ENCODE peak calls at places on chromosome 18, in ten cellular contexts. One of them, this sample, is unnamed.

GRCh38 chr18:55401638-55402191 is 186.3 kb downstream of the TCF4 start:
- DNase-seq in AG04450: peak
- DNase-seq in AG04449: no peak
- DNase-seq in heart right ventricle: peak
- DNase-seq in foreskin fibroblast: peak
- DNase-seq in lower lobe of right lung: no peak
- DNase-seq in GM23338: peak
- DNase-seq in ascending aorta: no peak
- DNase-seq in NB4: no peak
- DNase-seq in neural crest cell: no peak
- DNase-seq in this sample: peak

GRCh38 chr18:71942433-71942832 is 601.7 kb downstream of the CBLN2 start:
- DNase-seq in ascending aorta: no peak
- DNase-seq in NB4: no peak
- DNase-seq in GM23338: no peak
- DNase-seq in AG04450: no peak
- DNase-seq in AG04449: no peak
- DNase-seq in neural crest cell: no peak
- DNase-seq in heart right ventricle: no peak
- DNase-seq in foreskin fibroblast: no peak
- DNase-seq in lower lobe of right lung: no peak
- DNase-seq in this sample: no peak

GRCh38 chr18:29309352-29309751 is 1132.4 kb upstream of the CDH2 start:
- DNase-seq in AG04450: no peak
- DNase-seq in heart right ventricle: no peak
- DNase-seq in ascending aorta: no peak
- DNase-seq in neural crest cell: no peak
- DNase-seq in AG04449: no peak
- DNase-seq in foreskin fibroblast: no peak
- DNase-seq in NB4: no peak
- DNase-seq in GM23338: no peak
- DNase-seq in lower lobe of right lung: no peak
- DNase-seq in this sample: no peak

GRCh38 chr18:61731693-61732376 is 161.0 kb downstream of the RNF152 start:
- DNase-seq in GM23338: no peak
- DNase-seq in ascending aorta: no peak
- DNase-seq in lower lobe of right lung: no peak
- DNase-seq in AG04449: no peak
- DNase-seq in NB4: no peak
- DNase-seq in AG04450: no peak
- DNase-seq in heart right ventricle: no peak
- DNase-seq in neural crest cell: no peak
- DNase-seq in foreskin fibroblast: no peak
- DNase-seq in this sample: no peak

GRCh38 chr18:9574473-9575115 is 39.8 kb downstream of the PPP4R1 start:
- DNase-seq in heart right ventricle: no peak
- DNase-seq in NB4: no peak
- DNase-seq in neural crest cell: no peak
- DNase-seq in foreskin fibroblast: no peak
- DNase-seq in ascending aorta: no peak
- DNase-seq in lower lobe of right lung: no peak
- DNase-seq in AG04449: no peak
- DNase-seq in GM23338: peak
- DNase-seq in AG04450: no peak
- DNase-seq in this sample: no peak

GRCh38 chr18:31268985-31269406 is 49.0 kb upstream of the DSG1 start:
- DNase-seq in heart right ventricle: no peak
- DNase-seq in AG04449: no peak
- DNase-seq in AG04450: no peak
- DNase-seq in lower lobe of right lung: no peak
- DNase-seq in ascending aorta: no peak
- DNase-seq in foreskin fibroblast: no peak
- DNase-seq in NB4: no peak
- DNase-seq in GM23338: no peak
- DNase-seq in neural crest cell: no peak
- DNase-seq in this sample: no peak

GRCh38 chr18:46215902-46216723 is 111.9 kb downstream of the HAUS1 start:
- DNase-seq in AG04449: no peak
- DNase-seq in lower lobe of right lung: no peak
- DNase-seq in heart right ventricle: peak
- DNase-seq in foreskin fibroblast: no peak
- DNase-seq in neural crest cell: no peak
- DNase-seq in AG04450: no peak
- DNase-seq in ascending aorta: no peak
- DNase-seq in GM23338: no peak
- DNase-seq in NB4: no peak
- DNase-seq in this sample: no peak

GRCh38 chr18:78006805-78007204 is 757.2 kb downstream of the GALR1 start:
- DNase-seq in neural crest cell: peak
- DNase-seq in foreskin fibroblast: no peak
- DNase-seq in AG04450: no peak
- DNase-seq in GM23338: no peak
- DNase-seq in NB4: no peak
- DNase-seq in ascending aorta: no peak
- DNase-seq in lower lobe of right lung: no peak
- DNase-seq in heart right ventricle: no peak
- DNase-seq in AG04449: no peak
- DNase-seq in this sample: no peak

GRCh38 chr18:45402485-45403056 is 212.7 kb upstream of the SLC14A2 start:
- DNase-seq in NB4: no peak
- DNase-seq in AG04449: no peak
- DNase-seq in neural crest cell: no peak
- DNase-seq in lower lobe of right lung: no peak
- DNase-seq in heart right ventricle: no peak
- DNase-seq in ascending aorta: no peak
- DNase-seq in GM23338: no peak
- DNase-seq in AG04450: no peak
- DNase-seq in foreskin fibroblast: peak
- DNase-seq in this sample: no peak

GRCh38 chr18:76429262-76430126 is 65.5 kb downstream of the ZNF516 start:
- DNase-seq in ascending aorta: no peak
- DNase-seq in neural crest cell: no peak
- DNase-seq in heart right ventricle: no peak
- DNase-seq in NB4: no peak
- DNase-seq in lower lobe of right lung: no peak
- DNase-seq in AG04450: no peak
- DNase-seq in AG04449: no peak
- DNase-seq in foreskin fibroblast: no peak
- DNase-seq in GM23338: no peak
- DNase-seq in this sample: no peak

GRCh38 chr18:48565105-48565504 is 26.3 kb downstream of the CTIF start:
- DNase-seq in AG04450: no peak
- DNase-seq in heart right ventricle: no peak
- DNase-seq in ascending aorta: no peak
- DNase-seq in AG04449: no peak
- DNase-seq in lower lobe of right lung: no peak
- DNase-seq in neural crest cell: no peak
- DNase-seq in foreskin fibroblast: no peak
- DNase-seq in GM23338: no peak
- DNase-seq in NB4: no peak
- DNase-seq in this sample: no peak

GRCh38 chr18:42765225-42765624 is 350.3 kb downstream of the RIT2 start:
- DNase-seq in foreskin fibroblast: no peak
- DNase-seq in AG04450: no peak
- DNase-seq in NB4: no peak
- DNase-seq in neural crest cell: no peak
- DNase-seq in heart right ventricle: no peak
- DNase-seq in lower lobe of right lung: no peak
- DNase-seq in AG04449: no peak
- DNase-seq in GM23338: no peak
- DNase-seq in ascending aorta: no peak
- DNase-seq in this sample: no peak

GRCh38 chr18:8858888-8859511 is 153.6 kb downstream of the MTCL1 start:
- DNase-seq in AG04449: peak
- DNase-seq in lower lobe of right lung: no peak
- DNase-seq in neural crest cell: no peak
- DNase-seq in ascending aorta: no peak
- DNase-seq in NB4: no peak
- DNase-seq in AG04450: peak
- DNase-seq in GM23338: no peak
- DNase-seq in heart right ventricle: no peak
- DNase-seq in foreskin fibroblast: peak
- DNase-seq in this sample: no peak

GRCh38 chr18:10164241-10165160 is 250.7 kb downstream of the VAPA start:
- DNase-seq in heart right ventricle: peak
- DNase-seq in NB4: no peak
- DNase-seq in neural crest cell: no peak
- DNase-seq in foreskin fibroblast: no peak
- DNase-seq in AG04450: no peak
- DNase-seq in AG04449: no peak
- DNase-seq in GM23338: no peak
- DNase-seq in lower lobe of right lung: no peak
- DNase-seq in ascending aorta: peak
- DNase-seq in this sample: no peak

GRCh38 chr18:57910817-57911216 is 107.7 kb upstream of the ATP8B1 start:
- DNase-seq in lower lobe of right lung: no peak
- DNase-seq in ascending aorta: no peak
- DNase-seq in GM23338: peak
- DNase-seq in AG04450: no peak
- DNase-seq in NB4: peak
- DNase-seq in neural crest cell: peak
- DNase-seq in AG04449: no peak
- DNase-seq in heart right ventricle: no peak
- DNase-seq in foreskin fibroblast: no peak
- DNase-seq in this sample: no peak
- TF ChIP-seq CTCF in lower lobe of right lung: no peak
- TF ChIP-seq CTCF in ascending aorta: no peak
- TF ChIP-seq CTCF in GM23338: peak
- TF ChIP-seq CTCF in AG04450: peak
- TF ChIP-seq CTCF in NB4: peak
- TF ChIP-seq CTCF in neural crest cell: peak
- TF ChIP-seq CTCF in AG04449: peak
- TF ChIP-seq CTCF in heart right ventricle: no peak
- TF ChIP-seq CTCF in foreskin fibroblast: peak
- TF ChIP-seq CTCF in this sample: no peak

GRCh38 chr18:23056315-23056714 is 79.0 kb upstream of the CABLES1 start:
- DNase-seq in foreskin fibroblast: no peak
- DNase-seq in heart right ventricle: no peak
- DNase-seq in AG04449: no peak
- DNase-seq in neural crest cell: no peak
- DNase-seq in AG04450: no peak
- DNase-seq in lower lobe of right lung: no peak
- DNase-seq in NB4: no peak
- DNase-seq in GM23338: no peak
- DNase-seq in ascending aorta: no peak
- DNase-seq in this sample: no peak

GRCh38 chr18:23049698-23050373 is 85.4 kb upstream of the CABLES1 start:
- DNase-seq in heart right ventricle: no peak
- DNase-seq in NB4: peak
- DNase-seq in lower lobe of right lung: no peak
- DNase-seq in foreskin fibroblast: no peak
- DNase-seq in GM23338: no peak
- DNase-seq in ascending aorta: peak
- DNase-seq in AG04450: no peak
- DNase-seq in AG04449: no peak
- DNase-seq in neural crest cell: no peak
- DNase-seq in this sample: no peak

GRCh38 chr18:23054553-23054952 is 80.7 kb upstream of the CABLES1 start:
- DNase-seq in GM23338: no peak
- DNase-seq in AG04449: no peak
- DNase-seq in AG04450: no peak
- DNase-seq in heart right ventricle: no peak
- DNase-seq in NB4: no peak
- DNase-seq in lower lobe of right lung: no peak
- DNase-seq in ascending aorta: no peak
- DNase-seq in neural crest cell: no peak
- DNase-seq in foreskin fibroblast: no peak
- DNase-seq in this sample: no peak

GRCh38 chr18:23057096-23057495 is 78.2 kb upstream of the CABLES1 start:
- DNase-seq in foreskin fibroblast: no peak
- DNase-seq in neural crest cell: no peak
- DNase-seq in AG04449: no peak
- DNase-seq in lower lobe of right lung: no peak
- DNase-seq in NB4: no peak
- DNase-seq in ascending aorta: no peak
- DNase-seq in AG04450: no peak
- DNase-seq in heart right ventricle: no peak
- DNase-seq in GM23338: no peak
- DNase-seq in this sample: no peak

GRCh38 chr18:23053756-23054457 is 81.4 kb upstream of the CABLES1 start:
- DNase-seq in foreskin fibroblast: no peak
- DNase-seq in ascending aorta: no peak
- DNase-seq in heart right ventricle: no peak
- DNase-seq in lower lobe of right lung: no peak
- DNase-seq in NB4: peak
- DNase-seq in AG04449: no peak
- DNase-seq in GM23338: peak
- DNase-seq in AG04450: no peak
- DNase-seq in neural crest cell: peak
- DNase-seq in this sample: peak
- TF ChIP-seq CTCF in foreskin fibroblast: peak
- TF ChIP-seq CTCF in ascending aorta: no peak
- TF ChIP-seq CTCF in heart right ventricle: no peak
- TF ChIP-seq CTCF in lower lobe of right lung: no peak
- TF ChIP-seq CTCF in NB4: no peak
- TF ChIP-seq CTCF in AG04449: peak
- TF ChIP-seq CTCF in GM23338: peak
- TF ChIP-seq CTCF in AG04450: peak
- TF ChIP-seq CTCF in neural crest cell: peak
- TF ChIP-seq CTCF in this sample: no peak

DNA sequence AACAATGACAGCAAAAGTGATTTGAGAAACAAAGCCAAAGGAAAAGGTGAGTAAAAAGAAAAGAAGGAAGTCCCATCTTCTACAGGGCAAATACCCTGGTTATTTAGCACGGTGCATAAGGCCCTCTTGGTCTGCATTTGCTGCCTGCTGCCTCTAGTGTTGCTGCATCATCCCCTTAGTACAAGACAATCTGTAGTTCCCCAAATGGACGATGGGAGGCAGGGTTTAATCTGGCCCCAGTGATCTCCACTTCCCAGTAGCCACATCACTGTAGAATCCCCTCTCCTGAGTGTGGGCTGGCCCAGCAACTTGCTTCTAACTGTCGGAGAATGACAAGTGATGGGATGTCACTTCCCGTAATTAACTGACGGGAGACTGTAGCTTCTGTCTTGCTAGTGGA is 85.1 kb downstream of the CTAGE1 start:
- DNase-seq in neural crest cell: no peak
- DNase-seq in ascending aorta: no peak
- DNase-seq in NB4: peak
- DNase-seq in lower lobe of right lung: no peak
- DNase-seq in AG04450: no peak
- DNase-seq in foreskin fibroblast: no peak
- DNase-seq in heart right ventricle: no peak
- DNase-seq in GM23338: peak
- DNase-seq in AG04449: no peak
- DNase-seq in this sample: no peak
- TF ChIP-seq CTCF in neural crest cell: peak
- TF ChIP-seq CTCF in ascending aorta: no peak
- TF ChIP-seq CTCF in NB4: peak
- TF ChIP-seq CTCF in lower lobe of right lung: no peak
- TF ChIP-seq CTCF in AG04450: no peak
- TF ChIP-seq CTCF in foreskin fibroblast: peak
- TF ChIP-seq CTCF in heart right ventricle: no peak
- TF ChIP-seq CTCF in GM23338: peak
- TF ChIP-seq CTCF in AG04449: no peak
- TF ChIP-seq CTCF in this sample: no peak

DNA sequence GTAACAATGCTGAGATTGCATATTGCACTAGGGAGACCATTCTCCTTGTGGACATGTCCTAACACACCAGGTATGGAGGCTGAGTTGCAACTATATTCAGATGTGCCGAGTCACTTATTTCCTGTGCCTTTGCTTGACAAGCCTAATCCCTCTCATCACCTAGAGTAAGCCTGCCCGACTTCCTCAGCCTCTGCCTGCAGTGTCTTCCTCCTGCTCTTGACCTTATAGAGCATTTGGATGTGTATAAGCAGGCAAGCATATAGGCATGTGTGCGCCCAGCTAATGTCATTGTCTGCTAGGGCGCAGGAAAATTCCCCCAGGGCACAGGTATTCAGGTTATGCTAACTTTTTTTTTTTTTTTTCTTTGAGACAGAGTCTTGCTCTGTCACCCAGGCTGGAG is 316.9 kb downstream of the CDH2 start:
- DNase-seq in AG04449: no peak
- DNase-seq in GM23338: no peak
- DNase-seq in ascending aorta: no peak
- DNase-seq in foreskin fibroblast: no peak
- DNase-seq in AG04450: no peak
- DNase-seq in heart right ventricle: no peak
- DNase-seq in neural crest cell: no peak
- DNase-seq in NB4: no peak
- DNase-seq in lower lobe of right lung: no peak
- DNase-seq in this sample: no peak
- TF ChIP-seq CTCF in AG04449: no peak
- TF ChIP-seq CTCF in GM23338: no peak
- TF ChIP-seq CTCF in ascending aorta: no peak
- TF ChIP-seq CTCF in foreskin fibroblast: no peak
- TF ChIP-seq CTCF in AG04450: no peak
- TF ChIP-seq CTCF in heart right ventricle: no peak
- TF ChIP-seq CTCF in neural crest cell: no peak
- TF ChIP-seq CTCF in NB4: no peak
- TF ChIP-seq CTCF in lower lobe of right lung: no peak
- TF ChIP-seq CTCF in this sample: no peak

This sample was measured in mesothelial cell of epicardium.